ENCODE peak calls at places on chromosomes 5 and 9, in seven cellular contexts. E is Right ventricle myocardium superior, S is A549, Q is AG09309, H is NCI-H510A treated with DMSO at 0.1 percent for 48 hours, G is GOT3, O is body of pancreas. Z is an unnamed sample.

GRCh38 chr5:80125962-80126480 is 90.9 kb downstream of the THBS4 start:
- DNase-seq in E (no peak), S (no peak), Q (peak), H (no peak), G (no peak), O (no peak), Z (peak)

GRCh38 chr5:122221857-122222256 is 90.2 kb upstream of the SNCAIP start:
- DNase-seq in E (no peak), S (no peak), Q (no peak), H (no peak), G (no peak), O (no peak), Z (no peak)

GRCh38 chr5:124704594-124705284 is 41.7 kb downstream of the ZNF608 start:
- DNase-seq in E (no peak), S (no peak), Q (no peak), H (no peak), G (no peak), O (no peak), Z (peak)

GRCh38 chr5:68730220-68731010 is 363.4 kb upstream of the SLC30A5 start:
- DNase-seq in E (peak), S (peak), Q (peak), H (no peak), G (no peak), O (peak), Z (no peak)

GRCh38 chr5:102531506-102531905 is 32.7 kb upstream of the SLCO6A1 start:
- DNase-seq in E (no peak), S (no peak), Q (no peak), H (no peak), G (no peak), O (no peak), Z (no peak)

GRCh38 chr5:14809369-14810144 is 62.0 kb downstream of the ANKH start:
- DNase-seq in E (peak), S (peak), Q (peak), H (no peak), G (no peak), O (peak), Z (peak)

GRCh38 chr5:113340537-113340936 is 94.3 kb downstream of the TSSK1B start:
- DNase-seq in E (peak), S (peak), Q (no peak), H (no peak), G (no peak), O (no peak), Z (no peak)

GRCh38 chr9:72396247-72397091 is 31.5 kb upstream of the ZFAND5 start:
- DNase-seq in E (no peak), S (peak), Q (no peak), H (peak), G (no peak), O (no peak), Z (no peak)

GRCh38 chr5:100900796-100901731 is 2.0 kb downstream of the ST8SIA4 start:
- DNase-seq in E (peak), S (peak), Q (no peak), H (peak), G (peak), O (peak), Z (peak)

GRCh38 chr5:56986631-56986957 is 34.7 kb upstream of the MIER3 start:
- DNase-seq in E (no peak), S (peak), Q (no peak), H (no peak), G (no peak), O (no peak), Z (peak)

Z was measured in GM12865.